ENCODE peak calls at places on chromosomes 1 and 21, in ten cellular contexts. One of them, this sample, is unnamed.
A peak's percentile ranks its signal among the peaks of the same experiment; 100 is the strongest.

GRCh38 chr1:24151175-24151533 is 8.2 kb upstream of the IL22RA1 start:
- DNase-seq in GM04503: no peak
- DNase-seq in stimulated activated CD4-positive, alpha-beta T cell treated with anti-CD3 and anti-CD28 coated beads, Interleukin-1b, Interleukin-23, amount 100 ng/mL, for 4 hours: no peak
- DNase-seq in GM10248: no peak
- DNase-seq in dermis blood vessel endothelial cell: no peak
- DNase-seq in MCF 10A: peak; percentile 92
- DNase-seq in progenitor cell of endocrine pancreas: peak; percentile 58
- DNase-seq in Daoy: no peak
- DNase-seq in chondrocyte: no peak
- DNase-seq in RPMI7951: no peak
- DNase-seq in this sample: peak; percentile 68

GRCh38 chr1:221994274-221994698 is 252.4 kb upstream of the DUSP10 start:
- DNase-seq in progenitor cell of endocrine pancreas: no peak
- DNase-seq in dermis blood vessel endothelial cell: no peak
- DNase-seq in RPMI7951: peak; percentile 40
- DNase-seq in GM10248: peak; percentile 31
- DNase-seq in MCF 10A: no peak
- DNase-seq in GM04503: no peak
- DNase-seq in stimulated activated CD4-positive, alpha-beta T cell treated with anti-CD3 and anti-CD28 coated beads, Interleukin-1b, Interleukin-23, amount 100 ng/mL, for 4 hours: no peak
- DNase-seq in Daoy: peak; percentile 39
- DNase-seq in chondrocyte: no peak
- DNase-seq in this sample: no peak

GRCh38 chr1:21586222-21586621 is 77.0 kb downstream of the ALPL start:
- DNase-seq in progenitor cell of endocrine pancreas: no peak
- DNase-seq in stimulated activated CD4-positive, alpha-beta T cell treated with anti-CD3 and anti-CD28 coated beads, Interleukin-1b, Interleukin-23, amount 100 ng/mL, for 4 hours: no peak
- DNase-seq in chondrocyte: no peak
- DNase-seq in GM04503: no peak
- DNase-seq in Daoy: peak; percentile 61
- DNase-seq in RPMI7951: no peak
- DNase-seq in GM10248: no peak
- DNase-seq in MCF 10A: no peak
- DNase-seq in dermis blood vessel endothelial cell: no peak
- DNase-seq in this sample: peak; percentile 29

GRCh38 chr1:154407866-154408777 is 3.0 kb downstream of the IL6R start:
- DNase-seq in stimulated activated CD4-positive, alpha-beta T cell treated with anti-CD3 and anti-CD28 coated beads, Interleukin-1b, Interleukin-23, amount 100 ng/mL, for 4 hours: no peak
- DNase-seq in progenitor cell of endocrine pancreas: no peak
- DNase-seq in Daoy: no peak
- DNase-seq in GM04503: no peak
- DNase-seq in dermis blood vessel endothelial cell: no peak
- DNase-seq in GM10248: no peak
- DNase-seq in chondrocyte: no peak
- DNase-seq in MCF 10A: no peak
- DNase-seq in RPMI7951: no peak
- DNase-seq in this sample: no peak

GRCh38 chr21:26887241-26887640 is 42.0 kb upstream of the ADAMTS1 start:
- DNase-seq in stimulated activated CD4-positive, alpha-beta T cell treated with anti-CD3 and anti-CD28 coated beads, Interleukin-1b, Interleukin-23, amount 100 ng/mL, for 4 hours: no peak
- DNase-seq in GM10248: no peak
- DNase-seq in RPMI7951: no peak
- DNase-seq in chondrocyte: no peak
- DNase-seq in dermis blood vessel endothelial cell: no peak
- DNase-seq in GM04503: no peak
- DNase-seq in Daoy: no peak
- DNase-seq in MCF 10A: no peak
- DNase-seq in progenitor cell of endocrine pancreas: no peak
- DNase-seq in this sample: no peak

GRCh38 chr1:202238914-202239313 is 45.3 kb downstream of the LGR6 start:
- DNase-seq in GM10248: no peak
- DNase-seq in dermis blood vessel endothelial cell: no peak
- DNase-seq in chondrocyte: no peak
- DNase-seq in MCF 10A: no peak
- DNase-seq in progenitor cell of endocrine pancreas: no peak
- DNase-seq in stimulated activated CD4-positive, alpha-beta T cell treated with anti-CD3 and anti-CD28 coated beads, Interleukin-1b, Interleukin-23, amount 100 ng/mL, for 4 hours: no peak
- DNase-seq in Daoy: no peak
- DNase-seq in RPMI7951: no peak
- DNase-seq in GM04503: no peak
- DNase-seq in this sample: no peak

GRCh38 chr1:33045814-33046213 is 9.1 kb upstream of the AK2 start:
- DNase-seq in Daoy: no peak
- DNase-seq in dermis blood vessel endothelial cell: no peak
- DNase-seq in RPMI7951: no peak
- DNase-seq in stimulated activated CD4-positive, alpha-beta T cell treated with anti-CD3 and anti-CD28 coated beads, Interleukin-1b, Interleukin-23, amount 100 ng/mL, for 4 hours: no peak
- DNase-seq in progenitor cell of endocrine pancreas: no peak
- DNase-seq in GM10248: no peak
- DNase-seq in chondrocyte: no peak
- DNase-seq in GM04503: no peak
- DNase-seq in MCF 10A: no peak
- DNase-seq in this sample: no peak

GRCh38 chr1:221824025-221824424 is 82.1 kb upstream of the DUSP10 start:
- DNase-seq in Daoy: peak; percentile 56
- DNase-seq in RPMI7951: peak; percentile 68
- DNase-seq in chondrocyte: no peak
- DNase-seq in stimulated activated CD4-positive, alpha-beta T cell treated with anti-CD3 and anti-CD28 coated beads, Interleukin-1b, Interleukin-23, amount 100 ng/mL, for 4 hours: no peak
- DNase-seq in MCF 10A: peak; percentile 79
- DNase-seq in progenitor cell of endocrine pancreas: no peak
- DNase-seq in GM04503: peak; percentile 58
- DNase-seq in GM10248: no peak
- DNase-seq in dermis blood vessel endothelial cell: peak; percentile 90
- DNase-seq in this sample: no peak

GRCh38 chr1:190957565-190957964 is 479.9 kb upstream of the BRINP3 start:
- DNase-seq in RPMI7951: no peak
- DNase-seq in Daoy: no peak
- DNase-seq in stimulated activated CD4-positive, alpha-beta T cell treated with anti-CD3 and anti-CD28 coated beads, Interleukin-1b, Interleukin-23, amount 100 ng/mL, for 4 hours: no peak
- DNase-seq in GM10248: no peak
- DNase-seq in dermis blood vessel endothelial cell: no peak
- DNase-seq in progenitor cell of endocrine pancreas: no peak
- DNase-seq in GM04503: no peak
- DNase-seq in MCF 10A: peak; percentile 24
- DNase-seq in chondrocyte: no peak
- DNase-seq in this sample: no peak

GRCh38 chr1:223848536-223848935 is 2.8 kb upstream of the TP53BP2 start:
- DNase-seq in Daoy: no peak
- DNase-seq in GM10248: no peak
- DNase-seq in RPMI7951: no peak
- DNase-seq in dermis blood vessel endothelial cell: no peak
- DNase-seq in chondrocyte: no peak
- DNase-seq in progenitor cell of endocrine pancreas: no peak
- DNase-seq in GM04503: no peak
- DNase-seq in stimulated activated CD4-positive, alpha-beta T cell treated with anti-CD3 and anti-CD28 coated beads, Interleukin-1b, Interleukin-23, amount 100 ng/mL, for 4 hours: no peak
- DNase-seq in MCF 10A: no peak
- DNase-seq in this sample: no peak

GRCh38 chr21:17688912-17689874 is 76.5 kb upstream of the BTG3 start:
- DNase-seq in stimulated activated CD4-positive, alpha-beta T cell treated with anti-CD3 and anti-CD28 coated beads, Interleukin-1b, Interleukin-23, amount 100 ng/mL, for 4 hours: peak; percentile 37
- DNase-seq in chondrocyte: no peak
- DNase-seq in progenitor cell of endocrine pancreas: no peak
- DNase-seq in GM10248: no peak
- DNase-seq in MCF 10A: peak; percentile 95
- DNase-seq in Daoy: peak; percentile 69
- DNase-seq in dermis blood vessel endothelial cell: no peak
- DNase-seq in RPMI7951: peak; percentile 96
- DNase-seq in GM04503: no peak
- DNase-seq in this sample: peak; percentile 82

This sample was measured in HAP-1.